ENCODE peak calls at places on chromosome 4, in six cellular contexts. O, T, Y, G, L and S are unnamed samples.

GRCh38 chr4:188904617-188905016 is 765.4 kb downstream of the TRIML1 start:
- DNase-seq in O (no peak), T (no peak), Y (no peak), G (no peak), L (no peak), S (no peak)

GRCh38 chr4:1195894-1196401 is 23.6 kb upstream of the SPON2 start:
- DNase-seq in O (no peak), T (peak; percentile 37), Y (no peak), G (no peak), L (no peak), S (no peak)

GRCh38 chr4:3328814-3329663 is 36.2 kb downstream of the RGS12 start:
- DNase-seq in O (no peak), T (no peak), Y (no peak), G (no peak), L (no peak), S (peak; percentile 30)

GRCh38 chr4:2336659-2337058 is 74.8 kb upstream of the MXD4 start:
- DNase-seq in O (no peak), T (no peak), Y (no peak), G (no peak), L (no peak), S (no peak)

GRCh38 chr4:4384837-4385236 is 2.1 kb upstream of the NSG1 start:
- DNase-seq in O (peak; percentile 78), T (peak; percentile 21), Y (peak; percentile 26), G (no peak), L (no peak), S (no peak)

GRCh38 chr4:145904413-145905177 is 34.0 kb downstream of the ZNF827 start:
- DNase-seq in O (no peak), T (no peak), Y (peak; percentile 25), G (no peak), L (no peak), S (peak; percentile 63)

GRCh38 chr4:186628058-186628711 is 72.8 kb upstream of the MTNR1A start:
- DNase-seq in O (no peak), T (no peak), Y (no peak), G (no peak), L (no peak), S (no peak)

GRCh38 chr4:4884611-4885010 is 25.1 kb downstream of the MSX1 start:
- DNase-seq in O (no peak), T (no peak), Y (no peak), G (no peak), L (no peak), S (no peak)

GRCh38 chr4:8922481-8922880 is 50.8 kb upstream of the HMX1 start:
- DNase-seq in O (peak; percentile 4), T (no peak), Y (no peak), G (no peak), L (no peak), S (no peak)

GRCh38 chr4:61500883-61501282 is 300.8 kb downstream of the ADGRL3 start:
- DNase-seq in O (no peak), T (no peak), Y (peak; percentile 22), G (peak; percentile 29), L (no peak), S (no peak)

GRCh38 chr4:128635141-128635911 is 174.2 kb upstream of the JADE1 start:
- DNase-seq in O (no peak), T (no peak), Y (peak; percentile 83), G (peak; percentile 73), L (peak; percentile 97), S (no peak)

GRCh38 chr4:166726832-166727231 is 507.5 kb downstream of the SPOCK3 start:
- DNase-seq in O (no peak), T (no peak), Y (no peak), G (no peak), L (no peak), S (no peak)

GRCh38 chr4:68272860-68273259 is 27.4 kb upstream of the TMPRSS11B start:
- DNase-seq in O (no peak), T (no peak), Y (peak; percentile 1), G (no peak), L (no peak), S (no peak)

GRCh38 chr4:74874785-74875367 is 58.0 kb upstream of the PARM1 start:
- DNase-seq in O (no peak), T (no peak), Y (peak; percentile 81), G (peak; percentile 91), L (no peak), S (no peak)

GRCh38 chr4:24753519-24753918 is 41.9 kb upstream of the SOD3 start:
- DNase-seq in O (no peak), T (no peak), Y (peak; percentile 70), G (no peak), L (no peak), S (no peak)

GRCh38 chr4:74018771-74019170 is 19.7 kb downstream of the CXCL3 start:
- DNase-seq in O (no peak), T (no peak), Y (no peak), G (no peak), L (no peak), S (no peak)

GRCh38 chr4:122003335-122003734 is 51.5 kb upstream of the TRPC3 start:
- DNase-seq in O (peak; percentile 17), T (no peak), Y (peak; percentile 52), G (no peak), L (no peak), S (peak; percentile 53)
- TF ChIP-seq CTCF in O (peak; percentile 44), T (no peak), Y (peak; percentile 54), G (peak; percentile 17), L (no peak), S (peak; percentile 53)

DNA sequence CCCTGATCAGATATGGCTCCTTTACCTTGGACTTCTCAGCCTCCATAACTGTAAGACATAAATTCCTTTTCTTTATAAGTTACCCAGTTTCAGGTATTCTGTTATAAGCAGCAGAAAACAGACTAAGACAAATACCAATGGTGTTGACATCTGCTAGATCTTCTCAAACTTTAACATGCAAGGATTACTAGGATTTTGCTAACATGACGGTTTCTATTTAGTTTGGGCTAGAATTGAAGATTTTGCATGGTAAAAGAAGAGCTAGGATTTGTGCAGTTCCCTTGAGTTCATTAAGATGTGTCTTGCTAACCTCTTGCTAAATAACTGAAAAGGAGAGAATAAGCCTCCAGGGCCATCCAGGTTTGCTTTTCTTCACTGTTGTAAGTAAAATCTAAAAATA is 5.3 kb upstream of the COPS4 start:
- DNase-seq in O (no peak), T (no peak), Y (no peak), G (no peak), L (no peak), S (no peak)
- TF ChIP-seq CTCF in O (no peak), T (no peak), Y (no peak), G (no peak), L (no peak), S (no peak)

DNA sequence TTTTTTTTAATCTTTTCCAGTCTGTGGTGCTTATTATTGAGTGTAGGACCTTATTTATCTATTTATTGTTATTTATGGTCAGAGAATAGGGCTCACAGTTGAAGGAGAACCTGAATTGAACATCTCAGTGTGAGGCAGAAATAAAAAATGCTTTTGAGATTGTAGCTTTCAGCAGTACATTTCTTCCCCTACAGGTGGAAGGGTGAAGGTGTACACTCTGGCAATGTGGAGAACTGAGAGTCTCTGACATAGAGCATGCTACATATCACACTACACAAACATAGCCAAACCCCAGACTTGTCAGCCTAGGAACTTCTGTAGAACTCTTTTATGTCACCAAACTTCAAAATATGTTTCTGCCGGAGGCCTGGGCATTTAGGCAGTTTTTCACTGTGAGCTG is 140.2 kb downstream of the STIM2 start:
- DNase-seq in O (no peak), T (no peak), Y (no peak), G (no peak), L (no peak), S (no peak)
- TF ChIP-seq CTCF in O (peak; percentile 40), T (no peak), Y (peak; percentile 13), G (no peak), L (no peak), S (no peak)

DNA sequence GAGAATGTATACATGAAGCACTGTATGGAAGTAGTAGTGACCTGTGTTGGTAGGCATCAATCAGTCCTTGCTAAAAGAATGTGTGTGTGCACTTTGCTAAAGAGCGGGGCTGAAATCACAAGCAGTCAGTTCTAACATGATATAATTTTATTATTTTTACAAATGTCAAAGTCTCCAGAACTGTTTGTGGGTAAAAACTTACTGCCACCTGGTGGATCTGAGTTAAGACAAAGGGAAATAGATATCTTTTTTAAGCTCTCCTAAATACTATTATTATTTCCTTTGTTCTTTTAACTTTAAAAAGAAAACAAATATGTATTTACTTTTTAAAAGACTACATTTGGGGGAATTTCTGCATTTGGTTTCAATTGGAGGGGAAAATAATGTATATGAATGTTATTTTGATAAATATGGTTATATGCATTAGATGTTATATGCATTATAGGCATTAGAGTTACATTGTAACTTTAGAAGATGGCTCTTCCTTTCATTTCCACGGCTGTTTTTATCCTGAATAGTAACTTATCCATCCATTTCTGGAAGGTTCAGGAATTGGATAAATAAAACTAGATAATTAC is 7.8 kb upstream of the CLOCK start:
- DNase-seq in O (no peak), T (no peak), Y (peak; percentile 74), G (peak; percentile 80), L (no peak), S (no peak)
- TF ChIP-seq CTCF in O (no peak), T (peak; percentile 10), Y (peak; percentile 62), G (peak; percentile 49), L (peak; percentile 19), S (no peak)